ENCODE peak calls at places on chromosomes 1 and 21, in ten cellular contexts. O is heart right ventricle, G is HL-60, R is A673, Y is astrocyte of the spinal cord, U is heart left ventricle, S is brain microvascular endothelial cell, F is fibroblast of pulmonary artery, E is pancreas, I is GM23338. X is an unnamed sample.

GRCh38 chr1:209787551-209787950 is 3.2 kb upstream of the C1orf74 start:
- DNase-seq in O (peak), G (no peak), R (no peak), Y (no peak), U (no peak), S (no peak), F (peak), E (peak), I (no peak), X (no peak)

GRCh38 chr1:25072461-25072860 is 142.4 kb upstream of the RUNX3 start:
- DNase-seq in O (no peak), G (no peak), R (no peak), Y (no peak), U (no peak), S (no peak), F (no peak), E (no peak), I (no peak), X (no peak)

GRCh38 chr21:17711896-17712295 is 99.2 kb upstream of the BTG3 start:
- DNase-seq in O (no peak), G (peak), R (no peak), Y (no peak), U (no peak), S (no peak), F (peak), E (no peak), I (no peak), X (no peak)

GRCh38 chr1:41740630-41741239 is 178.0 kb downstream of the HIVEP3 start:
- DNase-seq in O (no peak), G (peak), R (no peak), Y (no peak), U (no peak), S (no peak), F (no peak), E (no peak), I (no peak), X (no peak)

GRCh38 chr1:183543619-183544204 is 46.5 kb downstream of the NCF2 start:
- DNase-seq in O (peak), G (peak), R (peak), Y (peak), U (no peak), S (peak), F (peak), E (no peak), I (peak), X (peak)

GRCh38 chr1:235739124-235739523 is 89.5 kb upstream of the GNG4 start:
- DNase-seq in O (no peak), G (no peak), R (no peak), Y (peak), U (no peak), S (peak), F (peak), E (peak), I (no peak), X (peak)

GRCh38 chr1:87826639-87827345 is 498.1 kb downstream of the LMO4 start:
- DNase-seq in O (peak), G (peak), R (peak), Y (peak), U (no peak), S (peak), F (peak), E (no peak), I (no peak), X (peak)

GRCh38 chr1:41358152-41358937 is 2.9 kb upstream of the FOXO6 start:
- DNase-seq in O (peak), G (no peak), R (no peak), Y (no peak), U (peak), S (no peak), F (no peak), E (no peak), I (peak), X (no peak)

GRCh38 chr1:149942207-149942606 is 5.5 kb upstream of the MTMR11 start:
- DNase-seq in O (peak), G (no peak), R (peak), Y (peak), U (no peak), S (no peak), F (peak), E (no peak), I (peak), X (no peak)

GRCh38 chr1:85660541-85660940 is 47.7 kb downstream of the ZNHIT6 start:
- DNase-seq in O (no peak), G (no peak), R (no peak), Y (no peak), U (no peak), S (no peak), F (no peak), E (no peak), I (no peak), X (no peak)
- H3K4me3 ChIP-seq in O (no peak), G (no peak), R (no peak), Y (no peak), U (no peak), S (no peak), F (no peak), E (no peak), I (no peak), X (no peak)

DNA sequence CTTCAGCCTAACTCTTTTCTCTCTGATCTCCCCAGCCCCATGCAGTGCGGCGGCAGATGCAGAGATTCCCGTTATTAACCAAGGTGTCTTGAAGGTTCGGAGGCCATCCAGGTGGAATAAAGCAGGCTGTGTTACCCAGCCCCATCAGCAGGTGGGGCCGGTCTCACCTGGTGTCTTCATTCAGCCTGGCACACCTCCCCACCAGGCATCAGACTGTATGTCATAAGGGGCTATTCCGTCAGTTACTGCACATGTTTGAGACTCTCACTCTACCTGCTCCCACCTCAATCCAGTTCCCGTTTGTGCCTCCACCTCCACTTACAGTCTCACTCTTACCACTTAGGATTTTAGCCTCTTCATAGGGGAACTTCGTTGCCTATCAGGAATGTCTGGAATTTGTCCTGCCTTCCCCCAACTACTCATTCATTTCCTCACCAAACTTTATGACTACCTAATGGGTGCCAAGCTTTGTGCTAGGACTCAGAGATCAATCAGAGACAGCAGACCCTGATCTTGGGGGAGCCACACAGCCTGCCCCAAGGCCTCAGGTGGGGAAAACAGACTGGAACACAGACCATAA is 170.2 kb downstream of the PLPP3 start:
- DNase-seq in O (no peak), G (no peak), R (no peak), Y (no peak), U (no peak), S (no peak), F (no peak), E (peak), I (peak), X (no peak)
- TF ChIP-seq CTCF in O (peak), G (no peak), R (peak), Y (peak), U (peak), S (peak), F (peak), E (peak), I (peak), X (peak)

GRCh38 chr1:14705824-14706223 is 107.3 kb downstream of the KAZN start:
- DNase-seq in O (no peak), G (no peak), R (no peak), Y (no peak), U (no peak), S (no peak), F (no peak), E (no peak), I (peak), X (no peak)
- H3K4me3 ChIP-seq in O (no peak), G (no peak), R (no peak), Y (no peak), U (no peak), S (no peak), F (no peak), E (no peak), I (no peak), X (no peak)

GRCh38 chr1:2905356-2905755 is 103.9 kb upstream of the TTC34 start:
- DNase-seq in O (no peak), G (no peak), R (no peak), Y (no peak), U (no peak), S (no peak), F (no peak), E (no peak), I (no peak), X (no peak)

GRCh38 chr1:2907051-2907450 is 105.6 kb upstream of the TTC34 start:
- DNase-seq in O (no peak), G (no peak), R (no peak), Y (no peak), U (no peak), S (no peak), F (no peak), E (no peak), I (no peak), X (no peak)

GRCh38 chr1:2906620-2907019 is 105.1 kb upstream of the TTC34 start:
- DNase-seq in O (no peak), G (no peak), R (no peak), Y (no peak), U (no peak), S (no peak), F (no peak), E (no peak), I (no peak), X (no peak)

GRCh38 chr1:2904191-2904590 is 102.7 kb upstream of the TTC34 start:
- DNase-seq in O (no peak), G (no peak), R (no peak), Y (no peak), U (no peak), S (no peak), F (no peak), E (no peak), I (no peak), X (no peak)

DNA sequence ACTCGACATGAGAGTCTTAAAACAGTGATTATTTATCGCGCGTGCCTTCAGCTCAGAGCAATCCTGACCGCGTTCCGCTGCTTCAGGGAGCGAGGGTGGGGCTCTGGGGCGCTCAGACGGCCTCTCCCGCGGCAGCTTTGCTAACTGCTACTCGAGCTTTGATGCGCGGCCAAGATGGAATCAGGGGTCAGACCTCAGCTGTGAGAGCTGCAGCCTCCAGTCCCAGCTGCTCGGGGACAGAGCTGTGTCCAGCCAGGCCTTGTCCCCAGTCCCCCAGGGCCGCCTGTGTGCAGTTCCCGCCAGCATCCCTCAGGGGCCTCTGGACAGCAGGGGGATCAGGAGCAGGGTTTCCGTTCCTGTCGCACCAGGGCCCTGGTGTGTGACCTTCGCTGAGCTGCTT is 104.6 kb upstream of the TTC34 start:
- DNase-seq in O (peak), G (no peak), R (no peak), Y (no peak), U (peak), S (no peak), F (no peak), E (no peak), I (no peak), X (no peak)
- TF ChIP-seq CTCF in O (no peak), G (no peak), R (no peak), Y (no peak), U (no peak), S (no peak), F (no peak), E (no peak), I (no peak), X (no peak)

GRCh38 chr1:23561813-23562100 is 2.5 kb upstream of the ID3 start:
- DNase-seq in O (no peak), G (no peak), R (no peak), Y (no peak), U (no peak), S (no peak), F (peak), E (no peak), I (no peak), X (no peak)
- H3K4me3 ChIP-seq in O (peak), G (no peak), R (peak), Y (peak), U (no peak), S (no peak), F (peak), E (peak), I (peak), X (no peak)

X was measured in HFF-Myc.